ENCODE peak calls at places on chromosomes 16 and 17, in six cellular contexts. One of them, this sample, is unnamed.
A peak's percentile ranks its signal among the peaks of the same experiment; 100 is the strongest.

GRCh38 chr17:83030432-83030831 is 49.0 kb upstream of the METRNL start:
- DNase-seq in activated naive CD4-positive, alpha-beta T cell treated with Interleukin-2 at 50 U/mL for 16 hours: no peak
- DNase-seq in hypothalamus: no peak
- DNase-seq in fibroblast of the conjunctiva: no peak
- DNase-seq in NCI-H1092: no peak
- DNase-seq in kidney glomerular epithelial cell: no peak
- DNase-seq in this sample: no peak

GRCh38 chr17:72270530-72270929 is 149.7 kb downstream of the SOX9 start:
- DNase-seq in activated naive CD4-positive, alpha-beta T cell treated with Interleukin-2 at 50 U/mL for 16 hours: no peak
- DNase-seq in hypothalamus: no peak
- DNase-seq in fibroblast of the conjunctiva: peak; percentile 27
- DNase-seq in NCI-H1092: peak; percentile 52
- DNase-seq in kidney glomerular epithelial cell: peak; percentile 22
- DNase-seq in this sample: no peak

GRCh38 chr17:34198519-34198918 is 56.6 kb upstream of the CCL2 start:
- DNase-seq in activated naive CD4-positive, alpha-beta T cell treated with Interleukin-2 at 50 U/mL for 16 hours: no peak
- DNase-seq in hypothalamus: no peak
- DNase-seq in fibroblast of the conjunctiva: no peak
- DNase-seq in NCI-H1092: no peak
- DNase-seq in kidney glomerular epithelial cell: no peak
- DNase-seq in this sample: no peak

GRCh38 chr17:44212507-44213402 is 6.7 kb downstream of the UBTF start:
- DNase-seq in activated naive CD4-positive, alpha-beta T cell treated with Interleukin-2 at 50 U/mL for 16 hours: no peak
- DNase-seq in hypothalamus: no peak
- DNase-seq in fibroblast of the conjunctiva: no peak
- DNase-seq in NCI-H1092: no peak
- DNase-seq in kidney glomerular epithelial cell: no peak
- DNase-seq in this sample: no peak

GRCh38 chr17:17880577-17881196 is 43.9 kb upstream of the SREBF1 start:
- DNase-seq in activated naive CD4-positive, alpha-beta T cell treated with Interleukin-2 at 50 U/mL for 16 hours: no peak
- DNase-seq in hypothalamus: no peak
- DNase-seq in fibroblast of the conjunctiva: no peak
- DNase-seq in NCI-H1092: no peak
- DNase-seq in kidney glomerular epithelial cell: no peak
- DNase-seq in this sample: no peak

GRCh38 chr17:16446338-16446983 is 31.1 kb downstream of the TRPV2 start:
- DNase-seq in activated naive CD4-positive, alpha-beta T cell treated with Interleukin-2 at 50 U/mL for 16 hours: no peak
- DNase-seq in hypothalamus: no peak
- DNase-seq in fibroblast of the conjunctiva: no peak
- DNase-seq in NCI-H1092: no peak
- DNase-seq in kidney glomerular epithelial cell: no peak
- DNase-seq in this sample: no peak

GRCh38 chr17:73749906-73750305 is 105.7 kb upstream of the SDK2 start:
- DNase-seq in activated naive CD4-positive, alpha-beta T cell treated with Interleukin-2 at 50 U/mL for 16 hours: no peak
- DNase-seq in hypothalamus: no peak
- DNase-seq in fibroblast of the conjunctiva: no peak
- DNase-seq in NCI-H1092: no peak
- DNase-seq in kidney glomerular epithelial cell: no peak
- DNase-seq in this sample: no peak

GRCh38 chr16:80123189-80123588 is 417.6 kb upstream of the DYNLRB2 start:
- DNase-seq in activated naive CD4-positive, alpha-beta T cell treated with Interleukin-2 at 50 U/mL for 16 hours: no peak
- DNase-seq in hypothalamus: no peak
- DNase-seq in fibroblast of the conjunctiva: no peak
- DNase-seq in NCI-H1092: no peak
- DNase-seq in kidney glomerular epithelial cell: peak; percentile 30
- DNase-seq in this sample: no peak

GRCh38 chr17:65278050-65278819 is 141.1 kb downstream of the RGS9 start:
- DNase-seq in activated naive CD4-positive, alpha-beta T cell treated with Interleukin-2 at 50 U/mL for 16 hours: peak; percentile 23
- DNase-seq in hypothalamus: no peak
- DNase-seq in fibroblast of the conjunctiva: peak; percentile 14
- DNase-seq in NCI-H1092: peak; percentile 5
- DNase-seq in kidney glomerular epithelial cell: peak; percentile 28
- DNase-seq in this sample: no peak

GRCh38 chr16:11210260-11210659 is 45.7 kb downstream of the SOCS1 start:
- DNase-seq in activated naive CD4-positive, alpha-beta T cell treated with Interleukin-2 at 50 U/mL for 16 hours: no peak
- DNase-seq in hypothalamus: no peak
- DNase-seq in fibroblast of the conjunctiva: no peak
- DNase-seq in NCI-H1092: no peak
- DNase-seq in kidney glomerular epithelial cell: no peak
- DNase-seq in this sample: no peak

GRCh38 chr17:49822829-49823228 is 25.0 kb downstream of the TAC4 start:
- DNase-seq in activated naive CD4-positive, alpha-beta T cell treated with Interleukin-2 at 50 U/mL for 16 hours: no peak
- DNase-seq in hypothalamus: no peak
- DNase-seq in fibroblast of the conjunctiva: peak; percentile 29
- DNase-seq in NCI-H1092: no peak
- DNase-seq in kidney glomerular epithelial cell: no peak
- DNase-seq in this sample: no peak

GRCh38 chr17:31404028-31404949 is 12.8 kb downstream of the RAB11FIP4 start:
- DNase-seq in activated naive CD4-positive, alpha-beta T cell treated with Interleukin-2 at 50 U/mL for 16 hours: no peak
- DNase-seq in hypothalamus: no peak
- DNase-seq in fibroblast of the conjunctiva: no peak
- DNase-seq in NCI-H1092: no peak
- DNase-seq in kidney glomerular epithelial cell: no peak
- DNase-seq in this sample: no peak

GRCh38 chr16:51153275-51153991 is 2.4 kb upstream of the SALL1 start:
- DNase-seq in activated naive CD4-positive, alpha-beta T cell treated with Interleukin-2 at 50 U/mL for 16 hours: no peak
- DNase-seq in hypothalamus: peak; percentile 56
- DNase-seq in fibroblast of the conjunctiva: no peak
- DNase-seq in NCI-H1092: no peak
- DNase-seq in kidney glomerular epithelial cell: no peak
- DNase-seq in this sample: peak; percentile 39

GRCh38 chr17:75151893-75152292 is 2.4 kb downstream of the JPT1 start:
- DNase-seq in activated naive CD4-positive, alpha-beta T cell treated with Interleukin-2 at 50 U/mL for 16 hours: no peak
- DNase-seq in hypothalamus: no peak
- DNase-seq in fibroblast of the conjunctiva: no peak
- DNase-seq in NCI-H1092: peak; percentile 10
- DNase-seq in kidney glomerular epithelial cell: no peak
- DNase-seq in this sample: no peak

GRCh38 chr17:65876985-65877384 is 314.9 kb downstream of the CEP112 start:
- DNase-seq in activated naive CD4-positive, alpha-beta T cell treated with Interleukin-2 at 50 U/mL for 16 hours: no peak
- DNase-seq in hypothalamus: no peak
- DNase-seq in fibroblast of the conjunctiva: no peak
- DNase-seq in NCI-H1092: no peak
- DNase-seq in kidney glomerular epithelial cell: no peak
- DNase-seq in this sample: no peak

GRCh38 chr17:62092784-62093183 is 27.7 kb upstream of the MED13 start:
- DNase-seq in activated naive CD4-positive, alpha-beta T cell treated with Interleukin-2 at 50 U/mL for 16 hours: no peak
- DNase-seq in hypothalamus: no peak
- DNase-seq in fibroblast of the conjunctiva: no peak
- DNase-seq in NCI-H1092: no peak
- DNase-seq in kidney glomerular epithelial cell: peak; percentile 4
- DNase-seq in this sample: no peak

GRCh38 chr17:8109669-8110455 is 8.5 kb downstream of the ALOXE3 start:
- DNase-seq in activated naive CD4-positive, alpha-beta T cell treated with Interleukin-2 at 50 U/mL for 16 hours: peak; percentile 82
- DNase-seq in hypothalamus: peak; percentile 26
- DNase-seq in fibroblast of the conjunctiva: no peak
- DNase-seq in NCI-H1092: no peak
- DNase-seq in kidney glomerular epithelial cell: no peak
- DNase-seq in this sample: peak; percentile 53

GRCh38 chr16:84194470-84195200 is 3.7 kb downstream of the ADAD2 start:
- DNase-seq in activated naive CD4-positive, alpha-beta T cell treated with Interleukin-2 at 50 U/mL for 16 hours: peak; percentile 13
- DNase-seq in hypothalamus: no peak
- DNase-seq in fibroblast of the conjunctiva: no peak
- DNase-seq in NCI-H1092: peak; percentile 17
- DNase-seq in kidney glomerular epithelial cell: no peak
- DNase-seq in this sample: no peak

GRCh38 chr17:73293480-73293911 is 18.3 kb downstream of the CDC42EP4 start:
- DNase-seq in activated naive CD4-positive, alpha-beta T cell treated with Interleukin-2 at 50 U/mL for 16 hours: no peak
- DNase-seq in hypothalamus: peak; percentile 35
- DNase-seq in fibroblast of the conjunctiva: no peak
- DNase-seq in NCI-H1092: no peak
- DNase-seq in kidney glomerular epithelial cell: peak; percentile 60
- DNase-seq in this sample: no peak

GRCh38 chr17:65058615-65059014 is 2.1 kb upstream of the GNA13 start:
- DNase-seq in activated naive CD4-positive, alpha-beta T cell treated with Interleukin-2 at 50 U/mL for 16 hours: no peak
- DNase-seq in hypothalamus: no peak
- DNase-seq in fibroblast of the conjunctiva: no peak
- DNase-seq in NCI-H1092: no peak
- DNase-seq in kidney glomerular epithelial cell: no peak
- DNase-seq in this sample: no peak

GRCh38 chr17:71511266-71511995 is 609.4 kb upstream of the SOX9 start:
- DNase-seq in activated naive CD4-positive, alpha-beta T cell treated with Interleukin-2 at 50 U/mL for 16 hours: no peak
- DNase-seq in hypothalamus: no peak
- DNase-seq in fibroblast of the conjunctiva: no peak
- DNase-seq in NCI-H1092: peak; percentile 28
- DNase-seq in kidney glomerular epithelial cell: no peak
- DNase-seq in this sample: no peak

GRCh38 chr16:17724242-17724898 is 253.6 kb upstream of the XYLT1 start:
- DNase-seq in activated naive CD4-positive, alpha-beta T cell treated with Interleukin-2 at 50 U/mL for 16 hours: no peak
- DNase-seq in hypothalamus: no peak
- DNase-seq in fibroblast of the conjunctiva: peak; percentile 42
- DNase-seq in NCI-H1092: no peak
- DNase-seq in kidney glomerular epithelial cell: no peak
- DNase-seq in this sample: no peak

GRCh38 chr16:13378151-13378550 is 476.8 kb downstream of the SHISA9 start:
- DNase-seq in activated naive CD4-positive, alpha-beta T cell treated with Interleukin-2 at 50 U/mL for 16 hours: no peak
- DNase-seq in hypothalamus: no peak
- DNase-seq in fibroblast of the conjunctiva: no peak
- DNase-seq in NCI-H1092: no peak
- DNase-seq in kidney glomerular epithelial cell: peak; percentile 72
- DNase-seq in this sample: no peak

GRCh38 chr17:18039535-18040286 is 503 bp downstream of the GID4 start:
- DNase-seq in activated naive CD4-positive, alpha-beta T cell treated with Interleukin-2 at 50 U/mL for 16 hours: no peak
- DNase-seq in hypothalamus: no peak
- DNase-seq in fibroblast of the conjunctiva: no peak
- DNase-seq in NCI-H1092: no peak
- DNase-seq in kidney glomerular epithelial cell: no peak
- DNase-seq in this sample: peak; percentile 44

GRCh38 chr16:47045023-47045422 is 71.5 kb upstream of the DNAJA2 start:
- DNase-seq in activated naive CD4-positive, alpha-beta T cell treated with Interleukin-2 at 50 U/mL for 16 hours: no peak
- DNase-seq in hypothalamus: peak; percentile 12
- DNase-seq in fibroblast of the conjunctiva: no peak
- DNase-seq in NCI-H1092: no peak
- DNase-seq in kidney glomerular epithelial cell: peak; percentile 56
- DNase-seq in this sample: peak; percentile 18

GRCh38 chr16:67268136-67268579 is 11.2 kb upstream of the PLEKHG4 start:
- DNase-seq in activated naive CD4-positive, alpha-beta T cell treated with Interleukin-2 at 50 U/mL for 16 hours: no peak
- DNase-seq in hypothalamus: no peak
- DNase-seq in fibroblast of the conjunctiva: peak; percentile 72
- DNase-seq in NCI-H1092: no peak
- DNase-seq in kidney glomerular epithelial cell: peak; percentile 76
- DNase-seq in this sample: no peak

GRCh38 chr16:85923153-85924021 is 24.4 kb downstream of the IRF8 start:
- DNase-seq in activated naive CD4-positive, alpha-beta T cell treated with Interleukin-2 at 50 U/mL for 16 hours: no peak
- DNase-seq in hypothalamus: no peak
- DNase-seq in fibroblast of the conjunctiva: peak; percentile 9
- DNase-seq in NCI-H1092: no peak
- DNase-seq in kidney glomerular epithelial cell: no peak
- DNase-seq in this sample: no peak

GRCh38 chr16:85860413-85861094 is 38.4 kb upstream of the IRF8 start:
- DNase-seq in activated naive CD4-positive, alpha-beta T cell treated with Interleukin-2 at 50 U/mL for 16 hours: no peak
- DNase-seq in hypothalamus: no peak
- DNase-seq in fibroblast of the conjunctiva: no peak
- DNase-seq in NCI-H1092: no peak
- DNase-seq in kidney glomerular epithelial cell: no peak
- DNase-seq in this sample: no peak

GRCh38 chr17:82384730-82385429 is 13.3 kb downstream of the UTS2R start:
- DNase-seq in activated naive CD4-positive, alpha-beta T cell treated with Interleukin-2 at 50 U/mL for 16 hours: no peak
- DNase-seq in hypothalamus: no peak
- DNase-seq in fibroblast of the conjunctiva: no peak
- DNase-seq in NCI-H1092: peak; percentile 46
- DNase-seq in kidney glomerular epithelial cell: no peak
- DNase-seq in this sample: no peak

GRCh38 chr16:22214893-22215292 is 8.8 kb downstream of the EEF2K start:
- DNase-seq in activated naive CD4-positive, alpha-beta T cell treated with Interleukin-2 at 50 U/mL for 16 hours: no peak
- DNase-seq in hypothalamus: no peak
- DNase-seq in fibroblast of the conjunctiva: no peak
- DNase-seq in NCI-H1092: no peak
- DNase-seq in kidney glomerular epithelial cell: no peak
- DNase-seq in this sample: no peak

GRCh38 chr17:77247048-77247541 is 106.3 kb downstream of the SEC14L1 start:
- DNase-seq in activated naive CD4-positive, alpha-beta T cell treated with Interleukin-2 at 50 U/mL for 16 hours: peak; percentile 91
- DNase-seq in hypothalamus: peak; percentile 80
- DNase-seq in fibroblast of the conjunctiva: peak; percentile 47
- DNase-seq in NCI-H1092: peak; percentile 75
- DNase-seq in kidney glomerular epithelial cell: peak; percentile 41
- DNase-seq in this sample: peak; percentile 96

GRCh38 chr17:77571141-77571540 is 387.4 kb upstream of the TNRC6C start:
- DNase-seq in activated naive CD4-positive, alpha-beta T cell treated with Interleukin-2 at 50 U/mL for 16 hours: no peak
- DNase-seq in hypothalamus: no peak
- DNase-seq in fibroblast of the conjunctiva: no peak
- DNase-seq in NCI-H1092: no peak
- DNase-seq in kidney glomerular epithelial cell: no peak
- DNase-seq in this sample: no peak

GRCh38 chr17:31533546-31534155 is 142.2 kb downstream of the RAB11FIP4 start:
- DNase-seq in activated naive CD4-positive, alpha-beta T cell treated with Interleukin-2 at 50 U/mL for 16 hours: peak; percentile 29
- DNase-seq in hypothalamus: peak; percentile 65
- DNase-seq in fibroblast of the conjunctiva: no peak
- DNase-seq in NCI-H1092: peak; percentile 7
- DNase-seq in kidney glomerular epithelial cell: peak; percentile 84
- DNase-seq in this sample: peak; percentile 70

GRCh38 chr17:44414394-44415155 is 25.1 kb upstream of the ITGA2B start:
- DNase-seq in activated naive CD4-positive, alpha-beta T cell treated with Interleukin-2 at 50 U/mL for 16 hours: no peak
- DNase-seq in hypothalamus: no peak
- DNase-seq in fibroblast of the conjunctiva: no peak
- DNase-seq in NCI-H1092: no peak
- DNase-seq in kidney glomerular epithelial cell: no peak
- DNase-seq in this sample: no peak

GRCh38 chr16:30658731-30659506 is 688 bp downstream of the FBRS start:
- DNase-seq in activated naive CD4-positive, alpha-beta T cell treated with Interleukin-2 at 50 U/mL for 16 hours: no peak
- DNase-seq in hypothalamus: peak; percentile 100
- DNase-seq in fibroblast of the conjunctiva: peak; percentile 96
- DNase-seq in NCI-H1092: peak; percentile 96
- DNase-seq in kidney glomerular epithelial cell: peak; percentile 95
- DNase-seq in this sample: peak; percentile 85

GRCh38 chr17:22514767-22515320 is 822.5 kb downstream of the KCNJ18 start:
- DNase-seq in activated naive CD4-positive, alpha-beta T cell treated with Interleukin-2 at 50 U/mL for 16 hours: no peak
- DNase-seq in hypothalamus: no peak
- DNase-seq in fibroblast of the conjunctiva: no peak
- DNase-seq in NCI-H1092: no peak
- DNase-seq in kidney glomerular epithelial cell: no peak
- DNase-seq in this sample: no peak

GRCh38 chr16:19113577-19114358 is at the start of gene ITPRIPL2:
- DNase-seq in activated naive CD4-positive, alpha-beta T cell treated with Interleukin-2 at 50 U/mL for 16 hours: peak; percentile 21
- DNase-seq in hypothalamus: peak; percentile 59
- DNase-seq in fibroblast of the conjunctiva: peak; percentile 79
- DNase-seq in NCI-H1092: no peak
- DNase-seq in kidney glomerular epithelial cell: peak; percentile 83
- DNase-seq in this sample: peak; percentile 49

GRCh38 chr17:44385287-44386181 is 3.9 kb downstream of the ITGA2B start:
- DNase-seq in activated naive CD4-positive, alpha-beta T cell treated with Interleukin-2 at 50 U/mL for 16 hours: peak; percentile 86
- DNase-seq in hypothalamus: peak; percentile 63
- DNase-seq in fibroblast of the conjunctiva: peak; percentile 42
- DNase-seq in NCI-H1092: peak; percentile 47
- DNase-seq in kidney glomerular epithelial cell: peak; percentile 16
- DNase-seq in this sample: peak; percentile 78

GRCh38 chr17:63707151-63707550 is 7.2 kb upstream of the LIMD2 start:
- DNase-seq in activated naive CD4-positive, alpha-beta T cell treated with Interleukin-2 at 50 U/mL for 16 hours: no peak
- DNase-seq in hypothalamus: no peak
- DNase-seq in fibroblast of the conjunctiva: no peak
- DNase-seq in NCI-H1092: no peak
- DNase-seq in kidney glomerular epithelial cell: no peak
- DNase-seq in this sample: no peak